ENCODE peak calls at places on chromosomes 11 and 22, in five cellular contexts. P is fibroblast of pulmonary artery, Y is endothelial cell of umbilical vein, S is mammary epithelial cell, R is colonic mucosa. V is an unnamed sample.

GRCh38 chr22:43487311-43488030 is 75.7 kb downstream of the MPPED1 start:
- DNase-seq in P (no peak), Y (no peak), S (no peak), R (no peak), V (no peak)

GRCh38 chr11:116108161-116108560 is 603.9 kb upstream of the CADM1 start:
- DNase-seq in P (no peak), Y (no peak), S (no peak), R (no peak), V (no peak)

GRCh38 chr11:96680515-96680914 is 290.7 kb downstream of the JRKL start:
- DNase-seq in P (no peak), Y (no peak), S (no peak), R (no peak), V (no peak)

GRCh38 chr11:121553367-121553766 is 100.6 kb upstream of the SORL1-AS1 start:
- DNase-seq in P (no peak), Y (no peak), S (peak), R (no peak), V (no peak)

GRCh38 chr22:41742918-41743317 is 43.6 kb downstream of the MEI1 start:
- DNase-seq in P (no peak), Y (no peak), S (no peak), R (no peak), V (no peak)

GRCh38 chr11:72576196-72576595 is 98.0 kb downstream of the PDE2A start:
- DNase-seq in P (no peak), Y (no peak), S (no peak), R (no peak), V (no peak)

GRCh38 chr11:111735262-111736116 is 30.7 kb downstream of the PPP2R1B start:
- DNase-seq in P (peak), Y (peak), S (peak), R (peak), V (no peak)

GRCh38 chr11:28017816-28018215 is 90.1 kb downstream of the KIF18A start:
- DNase-seq in P (peak), Y (no peak), S (peak), R (no peak), V (no peak)

GRCh38 chr11:122258446-122258994 is 142.5 kb upstream of the BLID start:
- DNase-seq in P (no peak), Y (no peak), S (no peak), R (no peak), V (no peak)

GRCh38 chr22:43185860-43186261 is 1.1 kb downstream of the TTLL12 start:
- DNase-seq in P (peak), Y (peak), S (peak), R (peak), V (peak)

GRCh38 chr22:23138584-23139469 is 3.0 kb downstream of the RSPH14 start:
- DNase-seq in P (no peak), Y (no peak), S (peak), R (no peak), V (no peak)

GRCh38 chr11:130622126-130622525 is 173.7 kb downstream of the ADAMTS15 start:
- DNase-seq in P (no peak), Y (no peak), S (no peak), R (no peak), V (no peak)

GRCh38 chr22:40703174-40703573 is 23.9 kb downstream of the MCHR1 start:
- DNase-seq in P (no peak), Y (no peak), S (no peak), R (no peak), V (no peak)

GRCh38 chr11:73192272-73192671 is 25.8 kb upstream of the P2RY2 start:
- DNase-seq in P (no peak), Y (no peak), S (peak), R (no peak), V (peak)

GRCh38 chr22:41818596-41818995 is 14.3 kb upstream of the SREBF2 start:
- DNase-seq in P (no peak), Y (no peak), S (no peak), R (no peak), V (no peak)

GRCh38 chr11:1351278-1351937 is 38.3 kb upstream of the BRSK2 start:
- DNase-seq in P (no peak), Y (no peak), S (peak), R (no peak), V (no peak)

GRCh38 chr11:33773399-33774355 is 643 bp downstream of the FBXO3 start:
- DNase-seq in P (no peak), Y (peak), S (peak), R (peak), V (peak)

GRCh38 chr11:76823481-76824028 is 37.2 kb upstream of the ACER3 start:
- DNase-seq in P (peak), Y (peak), S (peak), R (peak), V (peak)

GRCh38 chr11:44625759-44626523 is 60.5 kb downstream of the CD82 start:
- DNase-seq in P (no peak), Y (no peak), S (no peak), R (peak), V (no peak)

GRCh38 chr11:58963551-58964075 is 24.3 kb downstream of the GLYATL1 start:
- DNase-seq in P (peak), Y (no peak), S (peak), R (no peak), V (peak)

GRCh38 chr22:49763138-49763537 is 64.5 kb downstream of the BRD1 start:
- DNase-seq in P (no peak), Y (no peak), S (no peak), R (no peak), V (no peak)

GRCh38 chr11:1738380-1738779 is 12.0 kb downstream of the IFITM10 start:
- DNase-seq in P (no peak), Y (no peak), S (no peak), R (no peak), V (no peak)

GRCh38 chr11:119533931-119534694 is 111.1 kb upstream of the THY1 start:
- DNase-seq in P (peak), Y (peak), S (peak), R (peak), V (peak)

GRCh38 chr22:24455039-24455438 is 27.6 kb downstream of the ADORA2A start:
- DNase-seq in P (no peak), Y (no peak), S (no peak), R (no peak), V (no peak)

GRCh38 chr22:24120029-24120428 is 61.3 kb upstream of the SUSD2 start:
- DNase-seq in P (no peak), Y (no peak), S (no peak), R (no peak), V (no peak)

GRCh38 chr11:6733326-6734030 is 38.3 kb downstream of the OR2AG2 start:
- DNase-seq in P (no peak), Y (no peak), S (no peak), R (no peak), V (no peak)

DNA sequence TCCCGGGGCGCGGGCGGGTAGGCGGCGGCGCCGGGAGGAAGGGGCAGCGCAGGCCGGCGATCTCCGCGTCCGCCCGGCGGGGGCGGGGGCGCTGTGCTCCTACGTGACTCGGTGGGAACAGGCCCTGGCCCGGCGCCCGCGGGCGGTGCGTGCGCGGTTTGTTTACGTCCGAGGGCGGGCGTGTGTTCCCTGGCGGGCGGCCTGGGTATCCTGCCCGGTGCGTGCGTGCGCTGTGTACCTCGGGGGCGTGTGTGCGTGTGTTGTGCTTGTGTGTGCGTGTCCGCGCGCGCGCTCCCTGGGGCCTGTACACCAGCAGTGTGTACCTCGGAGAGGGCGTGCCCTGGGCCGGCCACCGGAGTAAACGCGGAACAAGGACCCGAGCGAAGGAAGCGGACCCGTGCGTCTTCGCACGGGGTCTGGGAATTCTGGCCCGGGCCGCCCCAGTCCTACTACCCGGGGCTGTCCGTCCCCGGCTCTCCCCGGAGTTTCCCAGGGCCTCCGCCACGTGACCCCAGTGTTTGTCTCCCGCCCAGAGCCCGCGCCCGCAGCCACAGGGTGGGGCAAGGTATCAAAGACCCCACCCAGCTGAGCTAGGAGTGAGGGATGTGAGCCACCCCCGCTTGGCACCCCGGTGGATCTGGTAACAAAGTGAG is 769 bp downstream of the MAFF start:
- DNase-seq in P (peak), Y (peak), S (peak), R (peak), V (peak)
- TF ChIP-seq CTCF in P (no peak), Y (no peak), S (no peak), R (no peak), V (no peak)

GRCh38 chr22:17792289-17792688 is 18.0 kb upstream of the BID start:
- DNase-seq in P (no peak), Y (no peak), S (no peak), R (no peak), V (no peak)
- TF ChIP-seq CTCF in P (no peak), Y (no peak), S (no peak), R (no peak), V (no peak)

GRCh38 chr11:61577383-61578118 is 3.3 kb downstream of the SYT7 start:
- DNase-seq in P (no peak), Y (no peak), S (no peak), R (no peak), V (no peak)
- TF ChIP-seq CTCF in P (peak), Y (peak), S (no peak), R (no peak), V (no peak)

GRCh38 chr11:78833237-78833636 is 258.6 kb upstream of the NARS2 start:
- DNase-seq in P (no peak), Y (no peak), S (no peak), R (no peak), V (no peak)

GRCh38 chr11:78830277-78830676 is 255.6 kb upstream of the NARS2 start:
- DNase-seq in P (no peak), Y (no peak), S (no peak), R (no peak), V (no peak)

GRCh38 chr11:78834886-78835285 is 260.2 kb upstream of the NARS2 start:
- DNase-seq in P (no peak), Y (no peak), S (no peak), R (no peak), V (no peak)

GRCh38 chr11:78831571-78831970 is 256.9 kb upstream of the NARS2 start:
- DNase-seq in P (no peak), Y (no peak), S (no peak), R (no peak), V (no peak)

DNA sequence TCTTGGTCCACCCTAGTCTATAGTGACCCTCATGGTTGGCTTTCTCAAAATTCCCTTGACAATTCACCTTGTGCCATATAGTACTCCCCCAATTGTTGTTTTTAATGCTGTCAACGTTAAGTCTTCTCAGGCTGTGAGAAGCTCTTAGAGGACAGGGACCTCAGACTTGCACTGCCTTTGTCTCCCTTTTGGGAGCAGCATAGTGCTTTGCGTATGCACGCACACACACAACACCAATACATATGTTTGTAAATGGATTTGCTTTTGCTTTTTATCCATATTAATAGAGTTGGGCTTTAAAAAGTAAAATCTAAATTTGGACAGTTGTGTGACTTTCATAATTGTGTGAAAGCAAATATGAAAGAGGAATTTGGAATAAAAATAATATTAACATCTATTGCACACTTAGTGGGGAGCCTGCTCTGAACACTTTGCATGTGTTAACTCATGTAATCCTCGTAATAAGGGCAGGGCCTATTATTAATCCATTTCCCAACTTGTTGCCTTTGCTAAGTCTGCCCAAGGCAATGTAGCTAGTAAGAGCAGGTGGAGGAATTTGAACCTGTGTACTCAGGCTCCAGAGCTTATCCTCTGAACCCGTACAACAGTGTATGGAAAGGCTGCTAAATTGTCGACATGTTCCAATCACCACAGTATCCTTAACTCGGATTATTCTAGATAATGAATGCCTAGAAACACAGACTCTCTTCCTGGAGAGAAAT is 257.7 kb upstream of the NARS2 start:
- DNase-seq in P (no peak), Y (no peak), S (no peak), R (no peak), V (no peak)
- TF ChIP-seq CTCF in P (peak), Y (no peak), S (no peak), R (no peak), V (no peak)

GRCh38 chr11:70736461-70736860 is 338.1 kb downstream of the CTTN start:
- DNase-seq in P (no peak), Y (no peak), S (no peak), R (no peak), V (no peak)
- TF ChIP-seq CTCF in P (no peak), Y (no peak), S (no peak), R (no peak), V (no peak)

GRCh38 chr11:106369224-106369623 is 291.8 kb downstream of the AASDHPPT start:
- DNase-seq in P (no peak), Y (no peak), S (no peak), R (no peak), V (no peak)
- TF ChIP-seq CTCF in P (no peak), Y (no peak), S (no peak), R (no peak), V (no peak)

GRCh38 chr22:45949258-45949870 is 27.6 kb downstream of the WNT7B start:
- DNase-seq in P (no peak), Y (no peak), S (no peak), R (no peak), V (no peak)

GRCh38 chr22:45945621-45946020 is 31.3 kb downstream of the WNT7B start:
- DNase-seq in P (no peak), Y (no peak), S (no peak), R (no peak), V (no peak)

GRCh38 chr22:45946805-45947600 is 30.0 kb downstream of the WNT7B start:
- DNase-seq in P (no peak), Y (no peak), S (no peak), R (no peak), V (no peak)

GRCh38 chr22:45949921-45950320 is 27.0 kb downstream of the WNT7B start:
- DNase-seq in P (no peak), Y (no peak), S (no peak), R (no peak), V (no peak)

GRCh38 chr22:45948081-45948648 is 28.8 kb downstream of the WNT7B start:
- DNase-seq in P (no peak), Y (no peak), S (no peak), R (no peak), V (no peak)
- TF ChIP-seq CTCF in P (no peak), Y (no peak), S (no peak), R (no peak), V (no peak)

GRCh38 chr11:3967695-3968094 is 112.2 kb downstream of the STIM1 start:
- DNase-seq in P (no peak), Y (no peak), S (no peak), R (no peak), V (no peak)
- TF ChIP-seq CTCF in P (no peak), Y (no peak), S (no peak), R (no peak), V (no peak)

DNA sequence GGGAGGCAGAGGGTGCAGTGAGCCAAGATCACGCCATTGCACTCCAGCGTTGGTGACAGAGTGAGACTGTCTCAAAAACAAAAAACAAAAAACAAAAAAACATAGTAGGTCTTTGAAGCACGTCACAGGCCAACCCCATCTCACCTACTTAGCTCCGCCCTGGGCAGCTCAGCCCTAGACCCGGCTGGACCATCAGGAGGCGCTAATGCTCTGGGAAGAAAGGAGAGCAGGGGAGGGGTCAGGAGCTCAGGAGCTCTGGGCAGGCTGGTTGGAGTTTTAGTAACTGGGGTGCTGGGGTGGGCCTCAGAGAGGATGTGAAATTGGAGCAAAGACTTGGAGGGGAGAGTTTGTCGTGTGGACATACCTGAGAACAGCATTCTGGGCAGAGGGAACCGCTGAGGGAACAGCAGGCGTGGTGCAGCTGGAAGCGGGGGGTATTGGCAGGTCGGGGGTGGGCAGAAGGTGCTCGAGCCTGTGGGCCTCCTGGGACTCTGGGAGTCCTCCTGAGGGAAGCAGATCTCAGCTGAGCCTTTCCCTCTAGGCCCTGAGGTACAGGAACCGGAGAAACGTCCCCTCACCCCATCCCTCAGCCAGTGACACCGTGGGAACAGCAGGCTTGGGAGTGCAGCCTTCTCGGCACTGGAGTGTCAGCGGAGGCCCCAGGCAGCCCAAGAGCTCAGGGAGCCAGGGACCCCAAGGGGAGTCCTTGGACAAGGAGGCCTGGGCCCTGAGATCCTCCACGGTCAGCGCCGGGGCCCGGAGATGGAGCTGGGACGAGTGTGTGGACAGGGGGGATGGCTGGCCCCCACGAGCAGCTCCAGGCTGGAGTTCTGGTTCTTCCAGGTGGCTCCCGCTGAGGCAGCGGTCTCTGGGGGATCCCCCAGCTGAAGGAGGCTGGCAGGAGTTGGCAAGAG is 2.2 kb upstream of the RPS6KA4 start:
- DNase-seq in P (peak), Y (peak), S (no peak), R (no peak), V (peak)
- TF ChIP-seq CTCF in P (peak), Y (peak), S (peak), R (peak), V (no peak)